ENCODE peak calls at places on chromosomes 3 and 15, in nine cellular contexts. E is astrocyte of the spinal cord, L is neural progenitor cell, S is choroid plexus epithelial cell, G is cardiac fibroblast, H is IMR-90, Q is H9, K is esophagus squamous epithelium, V is A549. I is an unnamed sample.

GRCh38 chr15:40511093-40511471 is 40.3 kb downstream of the CHST14 start:
- DNase-seq in E (no peak), L (no peak), S (no peak), G (no peak), H (no peak), Q (no peak), K (no peak), V (no peak), I (no peak)

GRCh38 chr3:167051421-167051820 is 328.7 kb downstream of the ZBBX start:
- DNase-seq in E (no peak), L (peak; percentile 65), S (no peak), G (no peak), H (no peak), Q (peak; percentile 40), K (no peak), V (no peak), I (no peak)

GRCh38 chr3:38008191-38008701 is 17.7 kb downstream of the VILL start:
- DNase-seq in E (no peak), L (no peak), S (no peak), G (no peak), H (no peak), Q (no peak), K (no peak), V (no peak), I (no peak)

GRCh38 chr3:4722103-4722502 is 229.0 kb downstream of the ITPR1 start:
- DNase-seq in E (peak; percentile 81), L (no peak), S (peak; percentile 88), G (peak; percentile 89), H (peak; percentile 73), Q (no peak), K (no peak), V (peak; percentile 88), I (peak; percentile 62)

GRCh38 chr3:149536429-149536828 is 61.9 kb downstream of the TM4SF4 start:
- DNase-seq in E (peak; percentile 75), L (peak; percentile 81), S (peak; percentile 50), G (peak; percentile 56), H (no peak), Q (peak; percentile 71), K (no peak), V (no peak), I (peak; percentile 78)

GRCh38 chr3:111605016-111605415 is 9.9 kb upstream of the ZBED2 start:
- DNase-seq in E (peak; percentile 13), L (no peak), S (no peak), G (peak; percentile 46), H (peak; percentile 83), Q (no peak), K (no peak), V (no peak), I (no peak)

GRCh38 chr3:128435058-128435457 is 31.6 kb downstream of the DNAJB8 start:
- DNase-seq in E (no peak), L (peak; percentile 49), S (no peak), G (no peak), H (no peak), Q (peak; percentile 57), K (no peak), V (no peak), I (peak; percentile 76)

GRCh38 chr3:174193559-174193958 is 665.6 kb upstream of the NAALADL2 start:
- DNase-seq in E (no peak), L (no peak), S (no peak), G (peak; percentile 22), H (peak; percentile 56), Q (no peak), K (no peak), V (no peak), I (no peak)

GRCh38 chr3:40971191-40972168 is 227.8 kb upstream of the CTNNB1 start:
- DNase-seq in E (peak; percentile 99), L (no peak), S (peak; percentile 100), G (peak; percentile 100), H (peak; percentile 86), Q (no peak), K (no peak), V (peak; percentile 62), I (peak; percentile 60)

GRCh38 chr3:169460035-169460434 is 203.5 kb downstream of the MECOM start:
- DNase-seq in E (no peak), L (no peak), S (no peak), G (peak; percentile 36), H (no peak), Q (no peak), K (no peak), V (no peak), I (no peak)

GRCh38 chr3:175082631-175083030 is 223.5 kb downstream of the NAALADL2 start:
- DNase-seq in E (no peak), L (no peak), S (no peak), G (no peak), H (no peak), Q (no peak), K (no peak), V (no peak), I (no peak)

GRCh38 chr15:48556159-48556897 is 89.2 kb downstream of the FBN1 start:
- DNase-seq in E (peak; percentile 36), L (no peak), S (no peak), G (no peak), H (peak; percentile 20), Q (no peak), K (no peak), V (no peak), I (no peak)

GRCh38 chr15:79539426-79539825 is 107.3 kb downstream of the MINAR1 start:
- DNase-seq in E (no peak), L (no peak), S (no peak), G (peak; percentile 4), H (no peak), Q (no peak), K (no peak), V (no peak), I (no peak)

GRCh38 chr3:149299938-149300791 is 33.3 kb downstream of the TM4SF18 start:
- DNase-seq in E (peak; percentile 95), L (no peak), S (peak; percentile 95), G (peak; percentile 94), H (peak; percentile 97), Q (no peak), K (no peak), V (peak; percentile 65), I (peak; percentile 73)

GRCh38 chr3:29271501-29271900 is 9.4 kb upstream of the RBMS3 start:
- DNase-seq in E (no peak), L (no peak), S (no peak), G (no peak), H (no peak), Q (no peak), K (no peak), V (no peak), I (no peak)

GRCh38 chr3:120092444-120092843 is 1.8 kb downstream of the GSK3B start:
- DNase-seq in E (no peak), L (no peak), S (no peak), G (no peak), H (no peak), Q (no peak), K (no peak), V (no peak), I (no peak)

GRCh38 chr3:185825639-185826481 is 1.0 kb upstream of the IGF2BP2 start:
- DNase-seq in E (no peak), L (peak; percentile 72), S (peak; percentile 40), G (peak; percentile 48), H (peak; percentile 44), Q (peak; percentile 75), K (no peak), V (peak; percentile 29), I (peak; percentile 52)

GRCh38 chr3:50370594-50370993 is 11.3 kb upstream of the TMEM115 start:
- DNase-seq in E (no peak), L (peak; percentile 62), S (peak; percentile 74), G (no peak), H (peak; percentile 23), Q (no peak), K (no peak), V (no peak), I (no peak)
- TF ChIP-seq CTCF in E (peak; percentile 12), L (peak; percentile 44), S (peak; percentile 53), G (no peak), H (peak; percentile 26), Q (peak; percentile 36), K (no peak), V (no peak), I (no peak)

DNA sequence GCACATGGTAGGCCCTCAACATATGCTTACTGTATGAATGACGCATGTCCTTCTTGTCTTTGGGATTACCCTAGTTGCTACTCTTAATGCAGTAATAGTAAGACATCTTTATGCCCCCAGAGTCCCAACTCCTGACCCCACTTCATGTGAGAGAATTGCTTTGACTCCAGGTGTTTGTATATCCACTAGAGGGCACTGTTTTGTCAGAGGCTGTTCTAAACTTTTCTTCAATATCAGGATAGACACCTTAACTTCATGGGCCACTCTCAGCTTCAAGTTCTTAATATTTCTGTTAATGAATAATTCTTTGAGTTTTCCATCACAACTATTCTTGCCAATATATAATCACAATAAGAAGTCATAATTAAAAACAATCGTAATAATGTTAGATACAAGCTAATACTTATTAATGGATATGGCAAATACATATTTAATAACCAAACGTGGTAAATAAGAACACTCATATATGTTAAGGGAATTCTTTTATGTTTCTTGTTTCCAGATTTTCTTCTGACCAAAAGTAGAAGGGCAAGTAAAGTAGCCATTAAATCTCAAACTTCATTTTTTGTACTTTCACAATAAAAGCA is 337.2 kb upstream of the DNAJC19 start:
- DNase-seq in E (peak; percentile 46), L (peak; percentile 65), S (peak; percentile 38), G (peak; percentile 46), H (no peak), Q (no peak), K (no peak), V (peak; percentile 7), I (no peak)
- TF ChIP-seq CTCF in E (peak; percentile 57), L (peak; percentile 91), S (peak; percentile 63), G (peak; percentile 66), H (peak; percentile 19), Q (peak; percentile 85), K (no peak), V (peak; percentile 44), I (peak; percentile 26)

GRCh38 chr3:85360742-85361387 is 402.1 kb downstream of the CADM2 start:
- DNase-seq in E (peak; percentile 39), L (peak; percentile 65), S (peak; percentile 77), G (peak; percentile 16), H (peak; percentile 9), Q (peak; percentile 78), K (no peak), V (peak; percentile 6), I (no peak)
- TF ChIP-seq CTCF in E (peak; percentile 69), L (peak; percentile 78), S (peak; percentile 83), G (peak; percentile 23), H (peak; percentile 42), Q (peak; percentile 85), K (no peak), V (peak; percentile 67), I (no peak)

GRCh38 chr3:1275495-1275894 is 182.7 kb downstream of the CNTN6 start:
- DNase-seq in E (no peak), L (peak; percentile 56), S (peak; percentile 4), G (peak; percentile 7), H (no peak), Q (peak; percentile 41), K (no peak), V (no peak), I (no peak)
- TF ChIP-seq CTCF in E (peak; percentile 22), L (peak; percentile 66), S (peak; percentile 35), G (no peak), H (no peak), Q (peak; percentile 73), K (no peak), V (no peak), I (no peak)

I was measured in pancreas.